ENCODE peak calls at places on chromosomes 3 and 15, in four cellular contexts. G, T, X and N are unnamed samples.

GRCh38 chr3:60573494-60573893 is 677.8 kb downstream of the FHIT start:
- DNase-seq in G (no peak), T (no peak), X (no peak), N (no peak)

GRCh38 chr15:95405447-95405846 is 925.1 kb upstream of the NR2F2 start:
- DNase-seq in G (no peak), T (no peak), X (no peak), N (no peak)

GRCh38 chr3:101243285-101244211 is 76.8 kb downstream of the IMPG2 start:
- DNase-seq in G (no peak), T (no peak), X (no peak), N (no peak)

GRCh38 chr3:167866321-167866720 is 130.8 kb downstream of the SERPINI1 start:
- DNase-seq in G (no peak), T (no peak), X (no peak), N (no peak)

GRCh38 chr3:98243843-98244242 is 20.2 kb upstream of the OR5H6 start:
- DNase-seq in G (no peak), T (no peak), X (no peak), N (no peak)

GRCh38 chr3:37291275-37291700 is 116.9 kb upstream of the LRRFIP2 start:
- DNase-seq in G (no peak), T (no peak), X (no peak), N (no peak)

GRCh38 chr15:86333819-86334218 is 254.1 kb downstream of the AGBL1 start:
- DNase-seq in G (no peak), T (no peak), X (no peak), N (no peak)

GRCh38 chr15:39426552-39427532 is 154.0 kb upstream of the THBS1 start:
- DNase-seq in G (peak), T (no peak), X (no peak), N (peak)

GRCh38 chr3:113948015-113948917 is 453 bp downstream of the ZDHHC23 start:
- DNase-seq in G (peak), T (peak), X (peak), N (no peak)

GRCh38 chr3:58609990-58610389 is 32.8 kb upstream of the FAM107A start:
- DNase-seq in G (no peak), T (no peak), X (no peak), N (no peak)

GRCh38 chr3:66406841-66407240 is 94.0 kb downstream of the LRIG1 start:
- DNase-seq in G (no peak), T (no peak), X (no peak), N (no peak)

GRCh38 chr15:40047413-40048154 is 8.6 kb upstream of the SRP14 start:
- DNase-seq in G (peak), T (peak), X (no peak), N (peak)

GRCh38 chr3:100042144-100042543 is 72.2 kb downstream of the FILIP1L start:
- DNase-seq in G (no peak), T (no peak), X (no peak), N (no peak)

GRCh38 chr15:75109731-75110130 is 86.3 kb downstream of the PPCDC start:
- DNase-seq in G (no peak), T (no peak), X (no peak), N (no peak)

GRCh38 chr3:120040813-120041377 is 53.4 kb downstream of the GSK3B start:
- DNase-seq in G (no peak), T (no peak), X (no peak), N (no peak)

GRCh38 chr3:126197854-126198584 is 17.6 kb upstream of the ALDH1L1 start:
- DNase-seq in G (peak), T (peak), X (peak), N (peak)

GRCh38 chr15:65086680-65087111 is 10.2 kb downstream of the KBTBD13 start:
- DNase-seq in G (no peak), T (no peak), X (no peak), N (no peak)

GRCh38 chr15:65089206-65089824 is 12.8 kb downstream of the KBTBD13 start:
- DNase-seq in G (no peak), T (peak), X (no peak), N (no peak)

GRCh38 chr15:65088643-65089021 is 12.1 kb downstream of the KBTBD13 start:
- DNase-seq in G (no peak), T (no peak), X (no peak), N (no peak)

GRCh38 chr15:65087411-65087810 is 10.9 kb downstream of the KBTBD13 start:
- DNase-seq in G (no peak), T (peak), X (no peak), N (no peak)

GRCh38 chr15:65087873-65088642 is 11.5 kb downstream of the KBTBD13 start:
- DNase-seq in G (no peak), T (peak), X (no peak), N (peak)
- TF ChIP-seq POLR2A in G (no peak), T (peak), X (no peak), N (no peak)

GRCh38 chr15:100914876-100915275 is 4.3 kb upstream of the LRRK1 start:
- DNase-seq in G (no peak), T (peak), X (no peak), N (no peak)

GRCh38 chr15:100919481-100920405 is 586 bp downstream of the LRRK1 start:
- DNase-seq in G (peak), T (peak), X (peak), N (peak)

GRCh38 chr15:100918690-100919480 is at the start of gene LRRK1:
- DNase-seq in G (peak), T (peak), X (peak), N (peak)

GRCh38 chr15:100920516-100921135 is 1.5 kb downstream of the LRRK1 start:
- DNase-seq in G (no peak), T (no peak), X (no peak), N (no peak)

DNA sequence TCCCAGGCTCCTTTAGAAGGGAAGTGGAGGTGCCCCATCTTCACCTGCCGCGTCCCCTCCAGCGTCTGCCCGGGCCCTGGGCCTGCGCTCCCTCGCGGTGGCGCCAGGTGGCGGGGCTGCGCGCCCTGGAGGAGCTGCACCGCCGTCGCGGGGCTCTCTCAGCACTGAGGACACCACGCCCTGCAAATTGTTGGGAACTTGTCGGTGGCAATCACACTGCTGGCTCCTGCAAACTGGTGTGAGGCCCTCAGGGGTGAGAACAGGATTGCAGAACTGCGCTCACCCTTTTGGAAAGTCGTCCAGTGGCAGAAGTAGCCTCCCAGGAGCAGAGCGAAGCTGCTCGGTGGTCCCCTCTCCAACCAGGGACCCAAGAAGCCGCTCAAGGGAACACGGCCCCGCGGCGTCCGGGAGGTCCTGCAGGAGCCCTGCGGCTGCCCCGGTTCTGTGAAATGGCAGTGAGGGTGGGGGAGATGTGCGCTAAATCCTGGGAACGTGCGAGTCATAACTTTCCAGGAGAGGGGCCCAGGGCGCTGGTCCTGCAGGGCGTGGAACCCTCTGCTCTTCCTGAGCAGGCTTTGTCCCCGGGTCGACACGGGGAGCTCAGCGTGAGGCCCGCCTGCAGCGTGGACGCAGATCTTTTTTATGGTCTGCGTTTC is 995 bp upstream of the LRRK1 start:
- DNase-seq in G (peak), T (peak), X (peak), N (peak)
- TF ChIP-seq POLR2A in G (peak), T (peak), X (peak), N (no peak)

GRCh38 chr3:12809435-12809834 is 13.0 kb downstream of the CAND2 start:
- DNase-seq in G (no peak), T (no peak), X (no peak), N (no peak)

GRCh38 chr3:12808587-12808986 is 12.1 kb downstream of the CAND2 start:
- DNase-seq in G (no peak), T (no peak), X (no peak), N (no peak)

GRCh38 chr3:12809001-12809400 is 12.5 kb downstream of the CAND2 start:
- DNase-seq in G (no peak), T (no peak), X (no peak), N (no peak)

GRCh38 chr3:12810963-12811362 is 14.5 kb downstream of the CAND2 start:
- DNase-seq in G (no peak), T (no peak), X (no peak), N (no peak)

GRCh38 chr3:12810013-12810780 is 13.7 kb downstream of the CAND2 start:
- DNase-seq in G (peak), T (peak), X (peak), N (peak)
- TF ChIP-seq POLR2A in G (no peak), T (peak), X (peak), N (no peak)

DNA sequence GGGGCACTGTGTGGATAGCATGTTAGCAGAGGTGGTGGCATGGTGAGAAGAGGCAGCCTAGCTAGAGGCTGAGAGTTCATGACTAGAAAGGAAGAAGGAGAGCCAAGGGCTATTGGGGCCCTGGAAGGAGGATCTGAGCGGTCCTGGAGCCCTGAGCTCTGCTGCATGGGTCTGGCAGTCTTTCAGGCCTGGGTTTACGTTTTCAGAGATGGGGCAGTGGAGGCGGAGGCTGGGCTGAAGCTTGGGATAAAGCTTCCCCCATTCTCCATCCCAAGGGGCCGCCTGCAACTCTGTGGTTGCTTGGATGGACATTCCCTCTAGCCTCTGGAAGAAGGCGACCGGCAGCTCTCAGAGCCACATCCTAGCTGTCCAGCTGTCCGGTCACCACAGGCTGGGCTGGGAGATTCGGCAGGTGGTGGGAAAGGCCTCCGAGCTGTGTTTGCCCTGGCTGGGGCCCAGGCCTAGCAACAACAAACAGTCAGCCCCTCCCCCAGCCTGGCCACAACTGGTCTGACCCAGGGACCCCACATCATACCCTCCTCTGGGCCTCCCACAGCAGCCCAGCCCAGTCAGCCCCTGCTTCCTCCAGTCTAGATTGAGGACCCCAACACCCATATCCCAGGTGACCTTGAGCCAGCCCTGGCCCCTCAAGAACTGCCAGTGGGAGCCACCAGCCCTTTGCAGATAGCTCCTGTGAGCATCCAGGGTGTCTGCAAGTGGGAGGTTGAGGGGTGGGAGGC is 1.8 kb upstream of the SLC38A3 start:
- DNase-seq in G (no peak), T (no peak), X (peak), N (no peak)
- TF ChIP-seq POLR2A in G (no peak), T (no peak), X (peak), N (no peak)